ENCODE peak calls at places on chromosome 9, in four cellular contexts. M is suprapubic skin, B is tibial nerve, J is tibial artery. Q is an unnamed sample.

GRCh38 chr9:8570776-8571175 is 771.2 kb upstream of the DMAC1 start:
- DNase-seq in B (no peak), J (no peak), M (no peak), Q (no peak)

GRCh38 chr9:72960446-72960845 is 7.6 kb upstream of the ALDH1A1 start:
- DNase-seq in B (no peak), M (no peak), J (no peak), Q (no peak)

GRCh38 chr9:93452710-93453046 is 703 bp downstream of the FAM120AOS start:
- DNase-seq in B (no peak), M (no peak), J (no peak), Q (no peak)

GRCh38 chr9:89274838-89275237 is 36.2 kb upstream of the CKS2 start:
- DNase-seq in M (no peak), B (no peak), J (no peak), Q (no peak)

GRCh38 chr9:109190151-109190550 is 23.1 kb upstream of the FRRS1L start:
- DNase-seq in J (no peak), M (no peak), B (no peak), Q (no peak)

GRCh38 chr9:124256517-124257069 is 1.2 kb upstream of the NEK6 start:
- DNase-seq in M (no peak), B (no peak), J (no peak), Q (no peak)

GRCh38 chr9:97237311-97237786 is 70.1 kb upstream of the CCDC180 start:
- DNase-seq in M (no peak), J (no peak), B (no peak), Q (no peak)

GRCh38 chr9:87327567-87328125 is 170.0 kb upstream of the DAPK1 start:
- DNase-seq in M (no peak), B (no peak), J (no peak), Q (no peak)

GRCh38 chr9:12702160-12702758 is 9.1 kb downstream of the TYRP1 start:
- DNase-seq in B (no peak), J (peak), M (no peak), Q (no peak)
- TF ChIP-seq CTCF in B (peak), J (peak), M (no peak), Q (no peak)

DNA sequence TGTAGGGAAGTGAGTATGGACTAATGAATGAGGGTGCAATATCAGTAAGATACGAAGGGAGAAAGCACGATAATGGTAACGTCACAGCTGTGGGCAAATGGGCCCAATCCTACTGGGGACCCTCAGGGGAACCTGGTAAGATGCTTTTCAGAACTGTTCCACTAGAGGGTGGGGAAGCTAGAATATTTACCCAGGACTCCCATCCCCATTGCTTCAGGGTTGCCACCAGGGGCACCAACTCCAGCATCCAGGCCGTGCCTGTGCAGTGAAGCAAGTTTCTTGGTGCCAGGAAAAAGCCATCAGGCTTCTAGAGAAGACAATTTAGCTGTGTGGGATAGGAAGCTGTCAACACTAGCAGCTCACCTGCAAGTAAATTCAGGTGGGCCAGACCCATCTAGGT is 409.3 kb downstream of the AGTPBP1 start:
- DNase-seq in B (no peak), M (no peak), J (no peak), Q (no peak)
- TF ChIP-seq CTCF in B (no peak), M (no peak), J (no peak), Q (no peak)

DNA sequence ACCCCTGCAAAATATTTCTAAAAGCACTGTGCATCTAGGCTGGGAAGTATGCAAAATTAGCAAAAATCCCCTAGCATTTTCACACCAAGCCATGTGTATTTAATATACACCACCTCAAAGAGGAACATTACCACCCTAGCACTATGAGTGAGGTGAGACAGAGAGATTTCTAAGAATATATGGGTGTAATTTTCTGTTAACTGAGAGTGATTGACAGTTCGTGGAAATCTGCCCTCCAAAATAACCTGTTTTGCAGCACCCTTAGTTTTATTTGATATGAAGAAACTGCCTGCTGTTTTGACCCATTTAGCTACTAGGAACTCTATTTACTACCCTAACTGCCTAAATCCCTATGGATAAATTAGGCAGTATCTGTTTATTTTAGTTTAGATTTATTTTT is 64.2 kb upstream of the CDKN2B start:
- DNase-seq in B (no peak), M (no peak), J (no peak), Q (no peak)
- TF ChIP-seq CTCF in B (no peak), M (no peak), J (no peak), Q (no peak)

DNA sequence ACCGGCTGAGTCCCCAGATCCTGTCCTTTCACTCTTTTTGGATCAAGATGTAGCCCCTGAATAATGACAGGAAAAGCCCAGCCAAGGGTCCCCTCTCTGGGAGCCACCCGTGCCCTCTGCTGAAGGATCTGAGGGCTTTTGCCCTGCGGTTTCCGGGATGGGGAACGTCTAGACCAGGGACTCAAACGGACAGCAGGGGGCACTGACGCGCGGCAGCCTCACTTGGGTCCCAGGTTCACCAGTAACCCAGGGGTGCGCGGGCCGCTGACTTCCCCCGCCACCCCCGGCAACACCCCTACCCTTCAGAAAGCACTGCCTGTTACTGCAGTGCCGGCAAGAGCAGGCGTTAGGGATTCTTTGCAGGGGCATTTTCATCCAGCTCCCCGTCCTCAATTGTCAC is 98.7 kb upstream of the FCN2 start:
- DNase-seq in J (no peak), M (no peak), B (no peak), Q (no peak)
- TF ChIP-seq CTCF in J (no peak), M (no peak), B (no peak), Q (peak)

GRCh38 chr9:105636331-105636730 is 25.9 kb upstream of the TAL2 start:
- DNase-seq in M (no peak), J (no peak), B (no peak), Q (no peak)

GRCh38 chr9:105639936-105640335 is 22.3 kb upstream of the TAL2 start:
- DNase-seq in B (no peak), J (no peak), M (no peak), Q (no peak)

GRCh38 chr9:105632807-105633206 is 29.4 kb upstream of the TAL2 start:
- DNase-seq in M (no peak), B (no peak), J (no peak), Q (no peak)

GRCh38 chr9:105633373-105633772 is 28.9 kb upstream of the TAL2 start:
- DNase-seq in J (no peak), B (no peak), M (no peak), Q (no peak)

GRCh38 chr9:105637787-105638395 is 24.4 kb upstream of the TAL2 start:
- DNase-seq in B (no peak), J (no peak), M (no peak), Q (no peak)
- TF ChIP-seq CTCF in B (no peak), J (no peak), M (no peak), Q (no peak)

GRCh38 chr9:70042461-70043215 is 1.0 kb upstream of the MAMDC2 start:
- DNase-seq in M (no peak), J (no peak), B (no peak), Q (no peak)

GRCh38 chr9:70043285-70043684 is 363 bp upstream of the MAMDC2 start:
- DNase-seq in J (no peak), M (no peak), B (no peak), Q (no peak)

GRCh38 chr9:70045452-70045851 is 1.8 kb downstream of the MAMDC2 start:
- DNase-seq in M (no peak), B (no peak), J (no peak), Q (no peak)

GRCh38 chr9:70044450-70045307 is 1.0 kb downstream of the MAMDC2 start:
- DNase-seq in J (no peak), B (no peak), M (no peak), Q (no peak)

GRCh38 chr9:70043689-70044449 is at the start of gene MAMDC2:
- DNase-seq in M (peak), J (peak), B (peak), Q (no peak)
- TF ChIP-seq CTCF in M (no peak), J (no peak), B (no peak), Q (no peak)

GRCh38 chr9:116318463-116319271 is 165.1 kb downstream of the PAPPA start:
- DNase-seq in B (no peak), M (no peak), J (no peak), Q (no peak)

GRCh38 chr9:116317503-116317902 is 163.9 kb downstream of the PAPPA start:
- DNase-seq in B (no peak), J (no peak), M (no peak), Q (no peak)

GRCh38 chr9:116313638-116314037 is 160.0 kb downstream of the PAPPA start:
- DNase-seq in M (no peak), B (no peak), J (no peak), Q (no peak)

GRCh38 chr9:116319480-116319879 is 165.9 kb downstream of the PAPPA start:
- DNase-seq in J (no peak), M (no peak), B (no peak), Q (no peak)

DNA sequence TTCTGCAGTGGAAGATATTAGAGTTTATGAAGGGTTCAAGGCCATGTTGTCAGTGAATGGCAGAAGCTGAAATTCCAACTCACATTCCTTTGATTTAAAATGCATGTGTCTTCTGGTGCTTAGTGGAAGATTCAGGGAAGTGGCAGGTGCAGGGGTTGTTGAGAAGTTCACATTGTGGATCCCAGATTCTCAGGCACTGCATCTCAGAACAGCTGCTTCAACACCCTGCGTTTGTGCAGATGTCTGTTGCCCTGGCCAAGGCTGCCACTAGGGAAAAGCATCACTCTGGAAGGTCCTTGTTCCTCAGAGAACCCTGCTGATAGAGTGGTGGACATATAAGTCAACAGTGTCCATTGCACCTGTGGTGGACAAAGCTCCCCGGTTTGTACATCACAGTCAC is 162.6 kb downstream of the PAPPA start:
- DNase-seq in M (no peak), J (no peak), B (no peak), Q (no peak)
- TF ChIP-seq CTCF in M (no peak), J (no peak), B (no peak), Q (no peak)